ENCODE peak calls at places on chromosome 20, in nine cellular contexts. T, L, O, S, I, M, Z, V and D are unnamed samples.

GRCh38 chr20:21767739-21768223 is 62.3 kb downstream of the PAX1 start:
- DNase-seq in V (no peak), L (no peak), I (no peak), O (no peak), T (peak; percentile 21), S (peak; percentile 10), M (no peak), Z (no peak), D (peak; percentile 76)

GRCh38 chr20:20606046-20606445 is 106.4 kb downstream of the RALGAPA2 start:
- DNase-seq in S (no peak), V (no peak), I (no peak), M (no peak), T (no peak), Z (no peak), O (no peak), L (no peak), D (no peak)

GRCh38 chr20:60465439-60465838 is 507.2 kb downstream of the CDH26 start:
- DNase-seq in T (no peak), L (no peak), I (no peak), Z (no peak), V (no peak), O (no peak), S (no peak), M (no peak), D (no peak)

GRCh38 chr20:61556116-61556515 is 304.1 kb downstream of the CDH4 start:
- DNase-seq in S (peak; percentile 56), V (no peak), Z (no peak), O (peak; percentile 46), L (peak; percentile 93), I (no peak), M (no peak), T (no peak), D (no peak)

GRCh38 chr20:6519556-6519955 is 247.9 kb upstream of the BMP2 start:
- DNase-seq in L (peak; percentile 75), S (no peak), T (no peak), V (no peak), Z (no peak), I (no peak), O (peak; percentile 51), M (no peak), D (no peak)

GRCh38 chr20:49303211-49303610 is 25.4 kb upstream of the ZNFX1 start:
- DNase-seq in V (no peak), S (no peak), M (no peak), L (peak; percentile 64), Z (no peak), T (no peak), O (no peak), I (no peak), D (no peak)

GRCh38 chr20:43667341-43668132 is 623 bp downstream of the MYBL2 start:
- DNase-seq in V (peak; percentile 58), S (peak; percentile 21), M (no peak), L (peak; percentile 25), I (no peak), T (peak; percentile 78), O (no peak), Z (peak; percentile 65), D (peak; percentile 47)

GRCh38 chr20:25294459-25295385 is 46.8 kb downstream of the PYGB start:
- DNase-seq in T (peak; percentile 95), Z (peak; percentile 54), I (no peak), L (peak; percentile 51), M (no peak), V (peak; percentile 88), O (peak; percentile 38), S (peak; percentile 88), D (peak; percentile 70)

GRCh38 chr20:34510575-34510974 is 5.6 kb upstream of the DYNLRB1 start:
- DNase-seq in I (no peak), S (no peak), T (no peak), M (no peak), O (no peak), Z (no peak), V (no peak), L (no peak), D (no peak)

DNA sequence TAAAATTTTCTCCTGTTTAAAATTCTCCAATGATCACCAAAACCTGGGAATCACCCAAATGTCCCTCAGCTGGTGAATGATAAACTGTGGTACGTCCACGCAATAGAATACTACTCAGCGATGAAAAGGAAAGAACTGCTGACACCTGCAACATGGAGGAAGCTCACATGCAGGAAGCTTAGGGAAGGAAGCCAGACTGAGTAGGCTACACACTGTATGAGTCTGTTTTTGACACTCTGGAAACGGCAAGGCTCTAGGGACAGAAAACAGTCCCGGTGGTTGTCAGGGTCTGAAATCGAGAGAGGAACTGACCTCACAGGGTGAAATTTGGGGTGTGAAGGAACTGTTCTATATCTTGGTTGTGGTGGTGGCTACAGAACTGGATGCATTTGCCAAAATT is 25.2 kb upstream of the TLDC2 start:
- DNase-seq in V (no peak), S (no peak), M (no peak), I (no peak), L (no peak), O (no peak), Z (no peak), T (no peak), D (no peak)
- TF ChIP-seq CTCF in V (no peak), S (no peak), M (no peak), I (no peak), L (no peak), O (no peak), Z (no peak), T (no peak), D (no peak)

GRCh38 chr20:57332105-57333089 is 2.8 kb downstream of the SPO11 start:
- DNase-seq in I (no peak), S (no peak), L (no peak), O (no peak), M (no peak), V (no peak), T (no peak), Z (no peak), D (no peak)
- TF ChIP-seq CTCF in I (no peak), S (peak; percentile 35), L (no peak), O (no peak), M (no peak), V (no peak), T (no peak), Z (no peak), D (peak; percentile 23)

GRCh38 chr20:462199-462991 is at the start of gene TBC1D20:
- DNase-seq in I (peak; percentile 84), T (peak; percentile 95), M (peak; percentile 24), S (peak; percentile 92), L (peak; percentile 80), V (peak; percentile 93), Z (peak; percentile 91), O (peak; percentile 64), D (peak; percentile 85)
- TF ChIP-seq CTCF in I (peak; percentile 15), T (peak; percentile 33), M (peak; percentile 30), S (peak; percentile 58), L (peak; percentile 9), V (peak; percentile 27), Z (no peak), O (peak; percentile 35), D (no peak)

DNA sequence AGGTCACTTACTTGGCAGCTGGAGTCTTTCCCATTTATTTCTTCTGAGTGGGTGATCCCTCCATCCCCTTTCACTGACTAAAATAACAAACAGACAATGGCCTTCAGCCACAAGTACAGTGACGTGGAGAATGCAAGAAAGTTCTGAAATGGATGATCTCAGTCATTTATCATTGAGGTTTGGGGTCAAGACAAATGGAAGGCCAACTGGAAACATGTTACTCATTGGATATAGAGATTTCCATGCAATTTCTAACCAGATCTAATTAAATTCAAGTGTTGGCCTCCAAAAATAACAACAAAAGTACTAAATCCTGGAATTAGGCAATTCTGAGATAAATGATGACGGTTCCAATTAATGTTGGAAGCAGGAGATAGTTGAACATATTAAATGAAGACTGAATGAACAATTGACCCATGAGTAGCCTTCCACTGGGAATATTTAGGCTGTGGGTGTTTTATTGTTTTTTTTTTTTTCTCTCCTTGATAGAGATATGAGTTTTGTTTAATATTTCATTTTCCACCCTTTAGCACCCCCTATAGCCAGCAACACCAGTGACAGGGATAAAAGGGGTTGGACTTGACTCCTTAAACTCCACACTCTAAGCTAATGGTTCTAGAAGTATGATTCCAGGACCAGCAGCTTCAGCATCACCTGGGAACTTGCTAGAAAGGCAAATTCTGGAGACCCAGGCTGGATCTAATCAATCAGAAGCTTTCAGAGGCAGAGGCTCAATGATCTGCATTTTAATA is 112.8 kb downstream of the BCAS1 start:
- DNase-seq in S (no peak), Z (no peak), V (no peak), M (no peak), L (peak; percentile 96), O (no peak), I (no peak), T (no peak), D (no peak)
- TF ChIP-seq CTCF in S (no peak), Z (no peak), V (no peak), M (no peak), L (peak; percentile 38), O (peak; percentile 44), I (no peak), T (peak; percentile 47), D (no peak)

GRCh38 chr20:53914861-53915458 is 155.4 kb downstream of the BCAS1 start:
- DNase-seq in L (no peak), M (no peak), Z (no peak), V (no peak), T (peak; percentile 35), O (no peak), S (no peak), I (no peak), D (no peak)
- TF ChIP-seq CTCF in L (peak; percentile 21), M (no peak), Z (no peak), V (no peak), T (no peak), O (peak; percentile 32), S (no peak), I (no peak), D (no peak)

DNA sequence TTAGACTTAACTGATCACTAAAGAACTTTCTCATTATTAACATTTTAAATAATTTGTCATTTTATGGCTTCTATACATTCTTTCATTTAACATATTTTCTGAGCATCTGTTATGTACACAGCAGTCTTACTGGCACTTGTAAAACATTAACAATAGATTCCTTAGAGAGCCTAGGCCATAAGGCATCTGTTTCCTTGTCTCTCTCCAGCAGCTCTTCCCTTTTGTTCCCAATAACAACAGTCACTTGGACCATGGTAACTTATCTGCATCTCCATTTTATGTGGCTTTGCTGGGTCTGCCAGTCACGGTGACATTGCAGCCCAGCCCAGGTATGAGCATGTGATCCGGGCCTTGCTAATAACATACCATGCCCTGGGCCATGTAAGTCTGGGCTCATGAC is 11.7 kb upstream of the TASP1 start:
- DNase-seq in M (no peak), V (no peak), Z (no peak), L (no peak), T (no peak), O (no peak), S (no peak), I (no peak), D (no peak)
- TF ChIP-seq CTCF in M (no peak), V (no peak), Z (no peak), L (no peak), T (no peak), O (no peak), S (no peak), I (no peak), D (no peak)

GRCh38 chr20:32207626-32208498 is at the start of the genes PLAGL2 and POFUT1:
- DNase-seq in O (peak; percentile 65), Z (peak; percentile 92), I (peak; percentile 91), V (peak; percentile 100), L (peak; percentile 78), M (peak; percentile 36), S (peak; percentile 96), T (peak; percentile 100), D (peak; percentile 93)
- TF ChIP-seq CTCF in O (no peak), Z (no peak), I (peak; percentile 29), V (peak; percentile 8), L (no peak), M (no peak), S (peak; percentile 20), T (peak; percentile 51), D (no peak)